ENCODE peak calls at places on chromosome 5, in eight cellular contexts. S is Calu3; O is GM23338; L is lower lobe of right lung; F is stimulated activated CD4-positive, alpha-beta T cell treated with anti-CD3 and anti-CD28 coated beads, Interleukin-1b, Interleukin-23, amount 100 ng/mL, for 48 hours; D is effector memory CD8-positive, alpha-beta T cell; C is fibroblast of mammary gland; Z is adrenal gland. N is an unnamed sample.

GRCh38 chr5:92559743-92560142 is 1021.3 kb downstream of the NR2F1-AS1 start:
- DNase-seq in C (peak; percentile 37), Z (no peak), F (no peak), O (peak; percentile 15), D (no peak), L (no peak), S (no peak), N (no peak)

GRCh38 chr5:51225671-51226419 is 157.4 kb upstream of the ISL1 start:
- DNase-seq in L (no peak), S (peak; percentile 43), O (peak; percentile 13), D (no peak), Z (no peak), F (no peak), C (no peak), N (no peak)

GRCh38 chr5:151204051-151204450 is 19.8 kb downstream of the CCDC69 start:
- DNase-seq in C (no peak), Z (no peak), O (no peak), D (no peak), F (no peak), S (no peak), L (no peak), N (no peak)

GRCh38 chr5:56917534-56917933 is 8.1 kb downstream of the SETD9 start:
- DNase-seq in Z (no peak), C (no peak), F (no peak), O (no peak), D (no peak), L (no peak), S (no peak), N (no peak)

GRCh38 chr5:136285501-136285900 is 79.8 kb downstream of the TRPC7 start:
- DNase-seq in D (no peak), Z (no peak), O (no peak), F (no peak), L (no peak), C (peak; percentile 49), S (no peak), N (no peak)

GRCh38 chr5:113031557-113031956 is 55.0 kb downstream of the DCP2 start:
- DNase-seq in F (no peak), D (no peak), O (peak; percentile 52), Z (no peak), L (no peak), S (no peak), C (no peak), N (no peak)

GRCh38 chr5:176823076-176823481 is 12.7 kb downstream of the UNC5A start:
- DNase-seq in O (no peak), S (peak; percentile 93), D (no peak), F (no peak), L (no peak), C (no peak), Z (no peak), N (no peak)

GRCh38 chr5:108953940-108954339 is 206.2 kb downstream of the FER start:
- DNase-seq in D (no peak), L (no peak), C (no peak), Z (no peak), F (no peak), S (no peak), O (peak; percentile 13), N (no peak)

N was measured in GM19239.